ENCODE peak calls at places on chromosomes 5 and 9, in four cellular contexts. One of them, this sample, is unnamed.

GRCh38 chr5:93503598-93504067 is 77.4 kb downstream of the NR2F1-AS1 start:
- DNase-seq in left colon: no peak
- DNase-seq in KBM-7: no peak
- DNase-seq in lower leg skin: no peak
- DNase-seq in this sample: no peak

GRCh38 chr5:149657324-149657723 is 72.8 kb upstream of the PPARGC1B start:
- DNase-seq in left colon: no peak
- DNase-seq in KBM-7: no peak
- DNase-seq in lower leg skin: no peak
- DNase-seq in this sample: no peak

GRCh38 chr9:88476491-88477271 is 58.3 kb upstream of the NXNL2 start:
- DNase-seq in left colon: no peak
- DNase-seq in KBM-7: no peak
- DNase-seq in lower leg skin: no peak
- DNase-seq in this sample: no peak

GRCh38 chr5:78690593-78690972 is 42.0 kb upstream of the LHFPL2 start:
- DNase-seq in left colon: no peak
- DNase-seq in KBM-7: no peak
- DNase-seq in lower leg skin: no peak
- DNase-seq in this sample: no peak

GRCh38 chr5:138077064-138077696 is 6.7 kb upstream of the WNT8A start:
- DNase-seq in left colon: peak
- DNase-seq in KBM-7: peak
- DNase-seq in lower leg skin: no peak
- DNase-seq in this sample: no peak

GRCh38 chr9:120175031-120175430 is 404.9 kb downstream of the CDK5RAP2 start:
- DNase-seq in left colon: no peak
- DNase-seq in KBM-7: no peak
- DNase-seq in lower leg skin: no peak
- DNase-seq in this sample: no peak

GRCh38 chr9:124105266-124105665 is 93.7 kb downstream of the LHX2 start:
- DNase-seq in left colon: no peak
- DNase-seq in KBM-7: no peak
- DNase-seq in lower leg skin: no peak
- DNase-seq in this sample: no peak

GRCh38 chr5:1105350-1106265 is 6.3 kb downstream of the SLC12A7 start:
- DNase-seq in left colon: peak
- DNase-seq in KBM-7: peak
- DNase-seq in lower leg skin: no peak
- DNase-seq in this sample: no peak

GRCh38 chr9:81906656-81907055 is 21.6 kb upstream of the SPATA31D4 start:
- DNase-seq in left colon: no peak
- DNase-seq in KBM-7: no peak
- DNase-seq in lower leg skin: no peak
- DNase-seq in this sample: no peak

GRCh38 chr9:93226819-93227218 is 42.9 kb downstream of the WNK2 start:
- DNase-seq in left colon: peak
- DNase-seq in KBM-7: no peak
- DNase-seq in lower leg skin: no peak
- DNase-seq in this sample: no peak

GRCh38 chr5:90898330-90899013 is 339.9 kb downstream of the ADGRV1 start:
- DNase-seq in left colon: no peak
- DNase-seq in KBM-7: no peak
- DNase-seq in lower leg skin: no peak
- DNase-seq in this sample: no peak

GRCh38 chr9:37747271-37747753 is 6.3 kb upstream of the TRMT10B start:
- DNase-seq in left colon: peak
- DNase-seq in KBM-7: peak
- DNase-seq in lower leg skin: peak
- DNase-seq in this sample: no peak

GRCh38 chr9:136723362-136723976 is 11.1 kb downstream of the DIPK1B start:
- DNase-seq in left colon: no peak
- DNase-seq in KBM-7: peak
- DNase-seq in lower leg skin: no peak
- DNase-seq in this sample: no peak

This sample was measured in GOT3.